ENCODE peak calls at places on chromosomes 16 and 17, in ten cellular contexts. X is Peyer's patch, S is gastrocnemius medialis, B is upper lobe of right lung, M is lung, V is cardiac fibroblast, Y is fibroblast of lung, L is choroid plexus epithelial cell, I is tibial nerve, T is AG10803. H is an unnamed sample.

GRCh38 chr16:86959729-86960128 is 357.5 kb downstream of the C16orf95 start:
- DNase-seq in X (no peak), S (no peak), B (no peak), M (no peak), V (no peak), Y (no peak), L (no peak), I (no peak), T (no peak), H (no peak)

GRCh38 chr16:734208-734980 is 6.4 kb downstream of the CIAO3 start:
- DNase-seq in X (no peak), S (no peak), B (no peak), M (no peak), V (no peak), Y (no peak), L (no peak), I (no peak), T (no peak), H (no peak)

GRCh38 chr16:58128721-58129096 is 472 bp downstream of the CFAP20 start:
- DNase-seq in X (no peak), S (no peak), B (peak), M (no peak), V (no peak), Y (no peak), L (no peak), I (no peak), T (no peak), H (no peak)

GRCh38 chr17:1181769-1182137 is 2.0 kb upstream of the ABR start:
- DNase-seq in X (peak), S (no peak), B (no peak), M (no peak), V (peak), Y (peak), L (peak), I (no peak), T (no peak), H (peak)

GRCh38 chr16:20740007-20740883 is 1.4 kb downstream of the THUMPD1 start:
- DNase-seq in X (no peak), S (no peak), B (no peak), M (no peak), V (peak), Y (peak), L (peak), I (no peak), T (peak), H (peak)

GRCh38 chr17:4230142-4230541 is 33.6 kb downstream of the ANKFY1 start:
- DNase-seq in X (no peak), S (peak), B (no peak), M (peak), V (peak), Y (peak), L (peak), I (peak), T (peak), H (peak)

GRCh38 chr17:49452173-49452572 is 37.5 kb upstream of the PHB1 start:
- DNase-seq in X (no peak), S (no peak), B (no peak), M (no peak), V (no peak), Y (no peak), L (no peak), I (no peak), T (no peak), H (no peak)

GRCh38 chr17:80761421-80761871 is 216.8 kb downstream of the RPTOR start:
- DNase-seq in X (no peak), S (no peak), B (no peak), M (no peak), V (peak), Y (peak), L (peak), I (no peak), T (peak), H (peak)

GRCh38 chr17:79443026-79443425 is 167.8 kb downstream of the RBFOX3 start:
- DNase-seq in X (no peak), S (no peak), B (no peak), M (no peak), V (no peak), Y (no peak), L (no peak), I (no peak), T (no peak), H (no peak)

DNA sequence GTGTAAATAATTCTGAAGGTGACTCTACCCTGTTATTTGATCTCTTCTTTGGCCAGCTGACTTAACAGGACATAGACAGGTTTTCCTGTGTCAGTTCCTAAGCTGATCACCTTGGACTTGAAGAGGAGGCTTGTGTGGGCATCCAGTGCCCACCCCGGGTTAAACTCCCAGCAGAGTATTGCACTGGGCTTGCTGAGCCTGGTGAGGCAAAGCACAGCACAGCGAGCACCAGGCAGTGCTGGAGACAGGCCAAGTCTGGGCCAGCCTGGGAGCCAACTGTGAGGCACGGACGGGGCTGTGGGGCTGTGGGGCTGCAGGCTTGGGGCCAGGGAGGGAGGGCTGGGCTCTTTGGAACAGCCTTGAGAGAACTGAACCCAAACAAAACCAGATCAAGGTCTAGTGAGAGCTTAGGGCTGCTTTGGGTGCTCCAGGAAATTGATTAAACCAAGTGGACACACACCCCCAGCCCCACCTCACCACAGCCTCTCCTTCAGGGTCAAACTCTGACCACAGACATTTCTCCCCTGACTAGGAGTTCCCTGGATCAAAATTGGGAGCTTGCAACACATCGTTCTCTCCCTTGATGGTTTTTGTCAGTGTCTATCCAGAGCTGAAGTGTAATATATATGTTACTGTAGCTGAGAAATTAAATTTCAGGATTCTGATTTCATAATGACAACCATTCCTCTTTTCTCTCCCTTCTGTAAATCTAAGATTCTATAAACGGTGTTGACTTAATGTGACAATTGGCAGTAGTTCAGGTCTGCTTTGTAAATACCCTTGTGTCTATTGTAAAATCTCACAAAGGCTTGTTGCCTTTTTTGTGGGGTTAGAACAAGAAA is 5.1 kb downstream of the STH start:
- DNase-seq in X (no peak), S (no peak), B (no peak), M (no peak), V (peak), Y (peak), L (peak), I (no peak), T (peak), H (peak)
- H3K4me3 ChIP-seq in X (no peak), S (no peak), B (no peak), M (no peak), V (no peak), Y (no peak), L (no peak), I (no peak), T (no peak), H (no peak)

GRCh38 chr17:5837055-5837491 is 233.1 kb upstream of the WSCD1 start:
- DNase-seq in X (no peak), S (no peak), B (no peak), M (no peak), V (no peak), Y (peak), L (peak), I (no peak), T (peak), H (peak)

GRCh38 chr17:5843366-5844026 is 226.7 kb upstream of the WSCD1 start:
- DNase-seq in X (peak), S (no peak), B (no peak), M (no peak), V (no peak), Y (no peak), L (no peak), I (no peak), T (no peak), H (no peak)

GRCh38 chr17:5840811-5841446 is 229.2 kb upstream of the WSCD1 start:
- DNase-seq in X (no peak), S (no peak), B (no peak), M (no peak), V (no peak), Y (no peak), L (no peak), I (no peak), T (no peak), H (no peak)

GRCh38 chr17:5841862-5842261 is 228.3 kb upstream of the WSCD1 start:
- DNase-seq in X (no peak), S (no peak), B (no peak), M (no peak), V (no peak), Y (no peak), L (no peak), I (no peak), T (no peak), H (no peak)

GRCh38 chr17:5838661-5839300 is 231.4 kb upstream of the WSCD1 start:
- DNase-seq in X (no peak), S (no peak), B (no peak), M (no peak), V (no peak), Y (no peak), L (no peak), I (no peak), T (no peak), H (no peak)
- TF ChIP-seq CTCF in X (no peak), S (no peak), B (no peak), M (no peak), V (no peak), Y (no peak), L (peak), I (no peak), T (no peak), H (no peak)

DNA sequence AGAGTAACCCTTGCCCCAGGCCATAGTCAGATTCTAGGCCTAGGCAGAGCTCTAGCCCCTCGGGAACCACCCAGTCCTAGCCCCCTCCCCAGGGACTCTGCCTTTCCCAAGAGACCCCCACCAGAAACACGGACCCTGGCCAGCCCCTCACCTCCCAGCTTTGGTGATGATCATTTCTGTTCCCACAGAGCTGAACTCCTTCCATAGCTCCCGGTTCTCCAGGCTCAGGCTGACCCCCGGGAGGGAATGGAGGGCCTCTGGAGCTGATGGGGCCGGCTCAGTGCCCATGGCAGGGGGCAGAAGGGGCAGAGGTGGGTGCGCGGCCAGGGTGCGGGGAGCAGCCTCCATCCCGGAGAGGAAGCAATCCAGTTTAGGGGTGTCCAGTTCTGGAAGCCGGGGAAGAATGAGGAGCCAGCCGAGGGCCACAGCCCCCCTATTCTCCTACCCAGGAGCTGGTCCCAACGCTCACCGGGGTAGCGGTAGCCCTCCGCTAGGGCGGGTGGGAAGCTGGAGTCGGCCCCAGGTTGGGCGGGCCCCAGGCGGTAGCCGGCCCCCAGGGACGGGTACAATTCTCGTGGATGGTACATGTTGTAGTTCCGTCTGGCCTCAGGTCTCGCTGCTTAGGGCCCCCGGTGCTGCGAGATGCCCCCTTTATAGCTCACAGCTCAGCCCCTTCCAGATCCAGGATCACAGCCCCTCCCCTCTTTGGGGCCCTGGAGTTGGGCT is 954 bp downstream of the TBX6 start:
- DNase-seq in X (no peak), S (no peak), B (no peak), M (no peak), V (no peak), Y (no peak), L (no peak), I (no peak), T (no peak), H (no peak)
- H3K4me3 ChIP-seq in X (peak), S (peak), B (peak), M (no peak), V (no peak), Y (no peak), L (no peak), I (no peak), T (no peak), H (no peak)

DNA sequence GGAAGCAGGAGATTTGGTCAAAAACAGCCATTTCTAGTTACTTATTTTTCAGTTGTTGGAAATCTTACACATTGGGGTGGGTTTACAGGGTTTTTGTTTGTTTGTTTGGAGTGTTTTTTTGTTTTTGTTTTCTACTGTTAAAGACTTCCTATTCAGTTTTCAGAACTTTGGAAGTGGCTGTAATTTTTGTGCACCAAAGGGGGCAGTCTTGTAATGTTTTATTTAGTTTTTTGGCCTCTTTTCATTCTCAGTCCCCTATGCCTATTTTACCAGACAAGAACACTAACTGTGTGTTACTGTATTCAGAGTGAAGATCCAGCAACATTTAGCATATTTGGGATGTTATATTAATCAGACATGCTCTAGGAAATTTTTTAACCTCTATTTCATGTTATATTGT is 20.6 kb downstream of the TPPP3 start:
- DNase-seq in X (no peak), S (no peak), B (no peak), M (no peak), V (peak), Y (peak), L (peak), I (no peak), T (peak), H (peak)
- TF ChIP-seq CTCF in X (peak), S (peak), B (peak), M (peak), V (peak), Y (peak), L (peak), I (peak), T (peak), H (peak)

GRCh38 chr16:50238314-50238713 is 28.0 kb upstream of the ADCY7 start:
- DNase-seq in X (no peak), S (no peak), B (no peak), M (no peak), V (no peak), Y (no peak), L (no peak), I (no peak), T (no peak), H (no peak)
- H3K4me3 ChIP-seq in X (no peak), S (no peak), B (no peak), M (no peak), V (no peak), Y (no peak), L (no peak), I (no peak), T (no peak), H (no peak)

GRCh38 chr16:46482895-46483294 is 138.3 kb downstream of the SHCBP1 start:
- DNase-seq in X (no peak), S (no peak), B (no peak), M (no peak), V (no peak), Y (no peak), L (no peak), I (no peak), T (no peak), H (no peak)
- TF ChIP-seq CTCF in X (no peak), S (no peak), B (no peak), M (no peak), V (no peak), Y (no peak), L (no peak), I (no peak), T (no peak), H (no peak)

GRCh38 chr17:55496094-55496881 is 15.0 kb downstream of the SMIM36 start:
- DNase-seq in X (no peak), S (no peak), B (no peak), M (no peak), V (peak), Y (peak), L (peak), I (no peak), T (peak), H (peak)
- H3K4me3 ChIP-seq in X (no peak), S (no peak), B (no peak), M (no peak), V (no peak), Y (no peak), L (no peak), I (no peak), T (no peak), H (no peak)

GRCh38 chr16:24810951-24811843 is 34.6 kb upstream of the SLC5A11 start:
- DNase-seq in X (no peak), S (no peak), B (no peak), M (no peak), V (no peak), Y (no peak), L (peak), I (no peak), T (no peak), H (no peak)
- TF ChIP-seq CTCF in X (no peak), S (no peak), B (no peak), M (no peak), V (no peak), Y (no peak), L (no peak), I (no peak), T (no peak), H (no peak)

GRCh38 chr17:58533616-58534188 is 19.3 kb upstream of the MTMR4 start:
- DNase-seq in X (no peak), S (no peak), B (no peak), M (no peak), V (no peak), Y (no peak), L (no peak), I (no peak), T (no peak), H (no peak)

GRCh38 chr17:58531661-58532554 is 17.5 kb upstream of the MTMR4 start:
- DNase-seq in X (peak), S (no peak), B (peak), M (no peak), V (peak), Y (peak), L (peak), I (no peak), T (peak), H (no peak)

GRCh38 chr17:58534331-58534730 is 19.9 kb upstream of the MTMR4 start:
- DNase-seq in X (no peak), S (no peak), B (no peak), M (no peak), V (no peak), Y (no peak), L (no peak), I (no peak), T (no peak), H (no peak)

GRCh38 chr17:58531122-58531521 is 16.7 kb upstream of the MTMR4 start:
- DNase-seq in X (no peak), S (no peak), B (no peak), M (no peak), V (no peak), Y (no peak), L (no peak), I (no peak), T (no peak), H (no peak)

GRCh38 chr17:58532555-58532951 is 18.1 kb upstream of the MTMR4 start:
- DNase-seq in X (no peak), S (no peak), B (no peak), M (no peak), V (no peak), Y (no peak), L (no peak), I (no peak), T (no peak), H (no peak)
- H3K4me3 ChIP-seq in X (peak), S (peak), B (peak), M (no peak), V (no peak), Y (no peak), L (no peak), I (peak), T (peak), H (no peak)

DNA sequence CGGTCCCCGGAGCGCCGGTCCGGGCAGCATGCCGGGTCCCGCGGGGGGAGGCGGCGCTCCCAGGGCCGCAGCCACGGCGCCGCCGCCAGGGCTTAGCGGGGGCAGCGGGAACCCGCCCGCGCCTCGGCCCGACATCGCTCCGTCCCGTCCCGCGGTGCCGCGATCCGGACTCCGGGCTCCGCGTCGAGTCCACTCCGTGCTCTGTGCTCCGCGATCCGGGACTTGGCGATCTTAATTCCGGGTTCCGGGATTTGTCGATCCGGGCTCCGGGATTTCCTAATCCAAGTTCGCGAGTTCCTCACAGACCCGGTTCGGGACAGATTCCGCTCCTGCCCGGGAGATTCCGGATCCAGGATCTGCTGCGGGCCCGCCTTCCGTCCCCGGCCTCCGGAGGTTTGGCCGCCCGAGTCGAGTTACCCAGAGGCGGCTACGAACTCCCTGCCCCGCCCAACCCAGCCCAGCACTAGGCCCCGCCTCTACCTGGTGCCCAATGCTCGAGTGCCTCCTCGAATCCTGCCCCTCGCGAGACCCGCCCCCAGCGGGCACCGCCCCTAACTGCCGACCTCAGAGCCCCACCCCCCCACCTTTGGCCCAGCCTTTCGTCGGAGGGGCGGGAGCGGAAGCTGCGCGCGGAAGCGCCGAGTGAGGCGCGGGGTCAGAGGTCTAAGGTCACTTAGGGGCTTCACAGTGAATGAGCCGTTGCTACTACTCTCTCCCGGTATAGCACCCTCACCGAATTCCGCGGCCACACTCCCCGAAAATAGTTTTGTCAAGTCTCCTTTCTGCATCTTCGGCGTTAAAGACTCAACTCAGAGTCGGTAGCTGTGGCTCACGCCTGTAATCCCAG is at the start of gene SMARCD2:
- DNase-seq in X (peak), S (peak), B (peak), M (peak), V (peak), Y (peak), L (peak), I (peak), T (peak), H (peak)
- TF ChIP-seq CTCF in X (no peak), S (peak), B (no peak), M (no peak), V (no peak), Y (no peak), L (no peak), I (no peak), T (no peak), H (no peak)

H was measured in astrocyte of the spinal cord.